ENCODE peak calls at places on chromosome 14, in six cellular contexts. W is HepG2, Y is upper lobe of left lung, U is A549, C is GM12878, E is K562. M is an unnamed sample.

GRCh38 chr14:103607039-103607668 is 21.9 kb upstream of the KLC1 start:
- ATAC-seq in W (peak), Y (peak), U (peak), C (peak), E (peak), M (peak)

GRCh38 chr14:66642264-66642663 is 134.3 kb downstream of the GPHN start:
- ATAC-seq in W (no peak), Y (no peak), U (no peak), C (peak), E (no peak), M (no peak)

GRCh38 chr14:70888681-70889175 is 18.5 kb upstream of the PCNX1 start:
- ATAC-seq in W (no peak), Y (no peak), U (no peak), C (no peak), E (no peak), M (peak)

GRCh38 chr14:94917041-94917600 is 147.2 kb upstream of the GSC start:
- ATAC-seq in W (no peak), Y (no peak), U (no peak), C (no peak), E (no peak), M (no peak)

GRCh38 chr14:71583246-71583645 is 349.0 kb upstream of the RGS6 start:
- ATAC-seq in W (no peak), Y (no peak), U (no peak), C (no peak), E (no peak), M (no peak)

GRCh38 chr14:102043251-102044025 is 43.4 kb downstream of the HSP90AA1 start:
- ATAC-seq in W (no peak), Y (no peak), U (no peak), C (no peak), E (no peak), M (peak)

GRCh38 chr14:22824711-22825359 is 4.9 kb upstream of the MRPL52 start:
- ATAC-seq in W (peak), Y (no peak), U (peak), C (no peak), E (peak), M (no peak)

GRCh38 chr14:69571879-69572633 is 2.6 kb downstream of the CCDC177 start:
- ATAC-seq in W (peak), Y (no peak), U (peak), C (no peak), E (peak), M (peak)

GRCh38 chr14:87049886-87050820 is 942.8 kb downstream of the GALC start:
- ATAC-seq in W (peak), Y (no peak), U (peak), C (peak), E (no peak), M (no peak)

DNA sequence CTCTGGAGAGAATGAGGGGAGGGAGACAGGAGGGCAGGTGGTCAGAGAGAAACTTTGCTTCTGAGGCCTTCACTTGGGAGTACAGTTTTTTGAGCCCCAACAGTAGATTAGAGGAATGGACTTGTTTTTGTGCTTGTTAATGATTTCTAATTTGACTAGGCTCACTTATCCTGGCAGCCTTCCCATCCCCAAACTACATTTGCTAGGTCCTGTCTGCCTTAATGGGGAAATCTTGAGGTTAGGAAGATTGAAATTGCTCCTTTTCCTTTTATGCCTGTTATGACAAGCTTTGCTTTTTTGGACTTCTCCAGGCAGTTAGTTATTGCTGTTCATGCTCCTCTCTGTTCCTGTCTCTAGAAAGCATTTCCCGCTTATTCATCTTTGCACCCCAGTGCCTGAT is 37.7 kb downstream of the SYNE2 start:
- ATAC-seq in W (no peak), Y (no peak), U (no peak), C (no peak), E (no peak), M (no peak)
- H3K27ac ChIP-seq in W (no peak), Y (no peak), U (no peak), C (peak), E (no peak), M (peak)

GRCh38 chr14:93207468-93208308 is 632 bp downstream of the UBR7 start:
- ATAC-seq in W (peak), Y (peak), U (peak), C (peak), E (peak), M (peak)

GRCh38 chr14:93201155-93201704 is 5.6 kb downstream of the GON7 start:
- ATAC-seq in W (no peak), Y (no peak), U (no peak), C (no peak), E (no peak), M (no peak)

GRCh38 chr14:93212432-93212831 is 5.4 kb downstream of the UBR7 start:
- ATAC-seq in W (no peak), Y (no peak), U (no peak), C (peak), E (no peak), M (no peak)

DNA sequence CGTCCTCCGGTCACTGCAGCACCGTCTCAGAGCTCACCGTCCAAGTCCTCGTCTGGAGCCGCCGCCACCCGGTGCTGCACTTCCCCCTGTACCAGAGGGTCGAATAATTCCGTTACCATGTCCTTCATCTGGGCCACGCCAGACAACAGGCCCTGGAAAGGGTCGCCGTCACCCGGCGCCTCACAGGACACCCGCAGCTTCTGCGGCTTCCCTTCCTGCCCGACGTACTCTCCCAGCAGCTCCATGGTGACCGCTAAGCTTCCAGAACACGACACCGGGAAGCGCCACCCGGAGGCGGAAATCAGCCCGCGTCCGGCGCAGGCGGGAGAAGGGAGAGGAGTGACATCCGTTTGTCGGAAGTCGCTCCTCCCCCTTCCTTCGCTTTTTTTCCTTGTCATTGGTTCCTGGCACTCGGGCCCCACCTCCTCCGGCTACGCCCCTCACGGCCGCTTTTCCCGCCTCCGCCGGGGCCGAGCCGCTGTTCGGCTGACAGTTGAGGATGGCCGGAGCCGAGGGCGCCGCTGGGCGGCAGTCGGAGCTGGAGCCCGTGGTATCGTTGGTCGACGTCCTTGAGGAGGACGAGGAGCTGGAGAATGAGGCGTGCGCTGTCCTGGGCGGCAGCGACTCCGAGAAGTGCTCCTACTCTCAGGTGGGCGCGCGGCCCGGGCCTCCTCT is at the start of the genes GON7 and UBR7:
- ATAC-seq in W (peak), Y (peak), U (peak), C (peak), E (peak), M (peak)
- TF ChIP-seq EP300 in W (no peak), Y (no peak), U (no peak), C (no peak), E (no peak), M (no peak)

GRCh38 chr14:59313063-59314018 is 124.9 kb downstream of the DAAM1 start:
- ATAC-seq in W (peak), Y (no peak), U (no peak), C (peak), E (no peak), M (no peak)
- H3K27ac ChIP-seq in W (peak), Y (no peak), U (peak), C (peak), E (no peak), M (peak)

GRCh38 chr14:89428556-89429196 is 11.6 kb upstream of the FOXN3 start:
- ATAC-seq in W (no peak), Y (peak), U (no peak), C (no peak), E (no peak), M (peak)

GRCh38 chr14:89428163-89428523 is 11.1 kb upstream of the FOXN3 start:
- ATAC-seq in W (no peak), Y (no peak), U (no peak), C (no peak), E (no peak), M (peak)

GRCh38 chr14:89425931-89426330 is 8.9 kb upstream of the FOXN3 start:
- ATAC-seq in W (no peak), Y (no peak), U (no peak), C (peak), E (no peak), M (no peak)

GRCh38 chr14:89429206-89430091 is 12.4 kb upstream of the FOXN3 start:
- ATAC-seq in W (no peak), Y (no peak), U (no peak), C (peak), E (no peak), M (no peak)

DNA sequence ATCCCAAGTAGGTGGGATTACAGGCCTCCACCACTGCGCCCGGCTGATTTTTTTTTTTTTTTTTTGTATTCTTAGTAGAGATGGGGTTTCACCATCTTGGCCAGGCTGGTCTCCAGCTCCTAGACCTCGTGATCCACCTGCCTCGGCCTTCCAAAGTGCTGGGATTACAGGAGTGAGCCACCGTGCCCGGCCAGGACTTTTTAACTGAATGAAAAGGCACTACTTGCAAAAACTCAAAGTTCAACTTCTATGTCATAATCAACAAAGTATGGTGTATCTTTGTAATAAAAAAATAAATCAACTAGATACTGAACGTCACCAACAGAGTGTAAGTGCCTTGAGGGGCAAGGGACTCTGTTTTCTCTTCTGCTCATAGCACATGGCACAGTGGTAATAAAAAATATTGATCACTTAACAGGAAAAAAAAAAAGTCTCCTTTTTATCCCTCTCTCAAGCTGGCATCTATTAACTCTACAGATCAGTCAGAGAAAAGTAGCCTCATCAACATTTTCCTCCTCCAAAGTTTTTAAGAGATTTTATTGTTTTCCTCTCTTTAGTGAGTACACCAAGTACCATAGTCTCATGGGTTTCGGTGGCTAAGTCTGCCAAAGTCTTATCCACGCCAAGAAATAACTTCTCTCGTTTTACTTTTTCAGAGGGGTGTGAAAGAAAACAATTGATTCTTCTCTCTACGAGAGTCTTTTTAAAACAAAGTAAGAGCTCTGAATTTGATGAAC is 10.6 kb upstream of the FOXN3 start:
- ATAC-seq in W (no peak), Y (no peak), U (no peak), C (no peak), E (no peak), M (peak)
- TF ChIP-seq EP300 in W (no peak), Y (no peak), U (no peak), C (no peak), E (no peak), M (no peak)

GRCh38 chr14:75281691-75282000 is 3.0 kb downstream of the FOS start:
- ATAC-seq in W (no peak), Y (no peak), U (no peak), C (no peak), E (no peak), M (no peak)
- H3K27ac ChIP-seq in W (no peak), Y (peak), U (no peak), C (no peak), E (no peak), M (peak)

GRCh38 chr14:49250517-49250916 is 335.7 kb downstream of the RPS29 start:
- ATAC-seq in W (no peak), Y (peak), U (no peak), C (no peak), E (no peak), M (no peak)
- TF ChIP-seq EP300 in W (no peak), Y (no peak), U (no peak), C (no peak), E (no peak), M (no peak)

DNA sequence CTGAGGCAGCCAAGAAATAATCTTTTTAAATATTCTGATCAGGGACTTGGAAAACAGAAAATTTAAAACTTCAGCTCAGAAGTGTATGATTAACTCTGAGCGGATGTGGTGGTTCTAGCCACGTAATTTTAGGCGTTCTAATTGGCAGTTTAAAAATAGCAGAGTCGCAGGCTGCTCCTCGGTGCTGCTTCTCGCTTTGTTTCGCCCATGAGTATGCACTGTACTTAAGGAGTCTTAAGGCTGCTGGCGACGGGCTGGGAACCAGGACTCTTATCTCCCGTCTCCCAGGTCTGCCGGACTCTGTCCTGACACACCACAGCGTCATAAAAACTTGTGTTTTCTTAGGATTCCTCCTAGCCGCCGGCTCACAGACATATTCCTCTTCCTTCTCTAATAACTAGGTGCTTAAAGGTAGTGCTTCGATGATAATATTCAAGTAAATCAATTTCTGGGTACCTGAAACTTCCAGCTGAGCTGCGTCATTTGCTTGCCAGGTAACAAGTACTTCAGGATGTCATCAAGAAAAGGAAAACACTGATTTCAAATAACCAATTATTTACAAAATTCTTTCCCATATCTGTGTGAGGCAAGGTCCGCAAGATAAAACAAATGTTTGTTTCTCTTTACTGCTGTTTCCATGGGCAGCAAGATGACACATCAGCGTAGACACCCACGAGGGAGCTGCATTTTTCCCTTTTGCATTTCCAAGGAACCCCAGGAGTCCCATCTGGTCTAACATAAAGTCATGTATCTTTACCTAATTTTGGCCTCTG is 113.2 kb upstream of the PELI2 start:
- ATAC-seq in W (no peak), Y (peak), U (peak), C (peak), E (peak), M (peak)
- H3K27ac ChIP-seq in W (no peak), Y (no peak), U (peak), C (no peak), E (no peak), M (peak)

M was measured in gastroesophageal sphincter.